ENCODE peak calls at places on chromosomes 13 and 19, in eight cellular contexts. Z is breast epithelium, C is uterus, R is body of pancreas, S is IMR-90, K is stomach, Y is Peyer's patch, D is HCT116. M is an unnamed sample.

GRCh38 chr19:918481-919156 is 1.5 kb downstream of the KISS1R start:
- DNase-seq in Z (no peak), C (no peak), R (no peak), S (no peak), K (no peak), Y (no peak), D (no peak), M (no peak)

GRCh38 chr13:59263531-59263930 is 900.2 kb downstream of the DIAPH3 start:
- DNase-seq in Z (no peak), C (no peak), R (no peak), S (no peak), K (no peak), Y (no peak), D (no peak), M (no peak)

GRCh38 chr13:70964124-70964523 is 855.9 kb upstream of the KLHL1 start:
- DNase-seq in Z (no peak), C (no peak), R (no peak), S (no peak), K (no peak), Y (no peak), D (no peak), M (no peak)

GRCh38 chr19:33413868-33414666 is 40.6 kb downstream of the CEBPG start:
- DNase-seq in Z (no peak), C (no peak), R (no peak), S (no peak), K (no peak), Y (no peak), D (no peak), M (no peak)

GRCh38 chr19:58553799-58554493 is 959 bp downstream of the CHMP2A start:
- DNase-seq in Z (no peak), C (no peak), R (no peak), S (no peak), K (no peak), Y (no peak), D (no peak), M (no peak)

GRCh38 chr19:5152013-5152763 is 183.3 kb downstream of the KDM4B start:
- DNase-seq in Z (no peak), C (no peak), R (peak; percentile 11), S (no peak), K (no peak), Y (no peak), D (no peak), M (no peak)

GRCh38 chr19:56091066-56091490 is 30.0 kb downstream of the ZNF787 start:
- DNase-seq in Z (peak; percentile 61), C (no peak), R (no peak), S (peak; percentile 61), K (no peak), Y (no peak), D (no peak), M (no peak)

GRCh38 chr19:34067861-34068271 is 104.4 kb upstream of the LSM14A start:
- DNase-seq in Z (no peak), C (no peak), R (no peak), S (peak; percentile 34), K (no peak), Y (no peak), D (peak; percentile 54), M (no peak)

GRCh38 chr19:10353793-10354391 is 14.5 kb upstream of the ICAM3 start:
- DNase-seq in Z (no peak), C (peak; percentile 32), R (peak; percentile 26), S (peak; percentile 17), K (no peak), Y (no peak), D (peak; percentile 32), M (no peak)

GRCh38 chr19:2645816-2646215 is 56.7 kb downstream of the GNG7 start:
- DNase-seq in Z (no peak), C (no peak), R (no peak), S (no peak), K (no peak), Y (no peak), D (no peak), M (no peak)

GRCh38 chr13:97332725-97333124 is 101.2 kb upstream of the RAP2A start:
- DNase-seq in Z (no peak), C (no peak), R (no peak), S (no peak), K (no peak), Y (no peak), D (no peak), M (no peak)

GRCh38 chr19:50427997-50428425 is 4.7 kb upstream of the MYBPC2 start:
- DNase-seq in Z (peak; percentile 88), C (peak; percentile 43), R (peak; percentile 69), S (peak; percentile 69), K (peak; percentile 92), Y (peak; percentile 92), D (no peak), M (peak; percentile 97)

GRCh38 chr13:97875218-97875617 is 78.3 kb upstream of the IPO5 start:
- DNase-seq in Z (no peak), C (no peak), R (no peak), S (no peak), K (no peak), Y (no peak), D (no peak), M (no peak)

GRCh38 chr19:15035795-15036311 is 13.4 kb upstream of the CASP14 start:
- DNase-seq in Z (no peak), C (no peak), R (no peak), S (no peak), K (no peak), Y (no peak), D (no peak), M (no peak)

GRCh38 chr13:44884076-44884729 is 105.1 kb downstream of the NUFIP1 start:
- DNase-seq in Z (no peak), C (no peak), R (no peak), S (peak; percentile 86), K (no peak), Y (no peak), D (no peak), M (no peak)

GRCh38 chr13:80527400-80527799 is 186.5 kb upstream of the SPRY2 start:
- DNase-seq in Z (no peak), C (no peak), R (no peak), S (no peak), K (no peak), Y (no peak), D (no peak), M (no peak)

GRCh38 chr13:50154697-50155096 is 139.5 kb downstream of the KCNRG start:
- DNase-seq in Z (no peak), C (no peak), R (no peak), S (no peak), K (no peak), Y (no peak), D (no peak), M (no peak)

DNA sequence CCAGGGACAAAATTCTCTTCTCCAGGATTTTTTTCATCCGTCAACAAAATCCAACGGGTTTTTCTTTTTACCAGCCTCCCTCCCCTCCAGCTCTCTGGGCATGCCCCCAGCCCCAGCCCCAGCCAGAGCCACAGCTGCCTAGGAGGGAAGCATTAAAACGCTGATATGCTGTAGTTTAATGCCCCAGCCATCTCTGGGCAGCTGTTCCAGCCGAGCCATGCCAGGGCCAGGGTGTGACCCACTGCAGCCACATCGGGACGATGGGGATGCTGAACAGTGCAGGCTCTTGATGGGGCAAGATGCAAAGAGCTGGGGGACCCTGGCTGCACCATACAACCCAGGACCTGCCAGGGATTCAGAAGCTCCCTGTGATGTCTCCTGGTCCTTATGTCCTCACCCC is 32.1 kb downstream of the TSHZ3 start:
- DNase-seq in Z (no peak), C (no peak), R (no peak), S (no peak), K (no peak), Y (no peak), D (no peak), M (no peak)
- H3K4me3 ChIP-seq in Z (no peak overlapping the region), C (no peak overlapping the region), R (no peak overlapping the region), S (no peak overlapping the region), K (no peak overlapping the region), Y (no peak overlapping the region), D (no peak overlapping the region), M (no peak overlapping the region)

GRCh38 chr13:57857945-57858344 is 226.4 kb downstream of the PCDH17 start:
- DNase-seq in Z (no peak), C (no peak), R (no peak), S (no peak), K (no peak), Y (no peak), D (no peak), M (no peak)
- TF ChIP-seq CTCF in Z (no peak), C (no peak), R (no peak), S (no peak), K (no peak), Y (no peak), D (no peak), M (no peak)

DNA sequence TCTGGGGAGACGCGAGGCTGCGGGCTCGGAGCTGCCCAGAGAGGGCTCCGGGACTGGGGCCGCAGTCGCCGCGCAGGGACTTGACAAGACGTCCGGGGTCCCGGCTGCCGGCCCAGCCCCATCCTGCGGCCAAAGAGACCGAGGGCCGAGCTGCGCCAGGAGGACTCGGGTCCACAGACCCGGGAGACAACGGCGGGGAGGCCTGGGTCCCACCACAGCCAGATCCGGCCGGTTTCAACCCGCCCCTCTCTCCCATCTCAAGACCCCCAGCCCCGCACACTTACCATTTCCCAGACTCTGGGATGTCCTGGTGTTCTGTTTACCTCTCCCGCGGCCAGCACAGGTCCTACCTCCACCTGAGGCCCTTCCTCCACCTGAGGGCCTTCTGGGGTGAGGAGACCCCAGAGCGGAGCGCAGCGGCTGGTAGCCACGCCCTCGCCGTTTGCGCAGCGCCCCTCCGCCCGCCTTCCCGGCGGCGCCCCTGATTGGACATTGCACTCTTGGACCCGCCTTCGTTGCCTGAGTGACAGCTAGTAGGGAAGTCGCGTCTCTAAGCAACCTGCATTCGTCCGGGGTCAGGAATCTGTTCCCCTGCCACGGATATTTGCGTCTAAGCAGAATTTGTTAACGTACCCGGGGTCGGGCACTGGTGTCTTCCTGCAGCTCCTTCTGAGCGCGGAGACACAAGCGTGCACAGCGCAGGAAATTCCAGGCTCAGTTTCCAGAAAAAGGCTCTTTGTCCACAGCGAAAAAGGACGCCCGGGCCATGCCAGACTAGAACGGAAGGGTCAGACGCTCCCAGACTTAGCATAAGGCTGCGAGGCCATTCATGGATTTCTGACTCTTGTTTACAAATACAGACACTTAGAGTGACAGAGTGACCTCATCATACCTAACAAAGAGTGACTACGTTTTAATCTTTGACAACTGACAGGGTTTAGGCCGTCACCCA is at the start of gene ZNF709:
- DNase-seq in Z (peak; percentile 82), C (peak; percentile 90), R (peak; percentile 91), S (peak; percentile 77), K (peak; percentile 92), Y (peak; percentile 97), D (no peak), M (peak; percentile 92)
- TF ChIP-seq POLR2A in Z (no peak), C (peak; percentile 42), R (peak; percentile 77), S (peak; percentile 19), K (no peak), Y (no peak), D (no peak), M (no peak)

DNA sequence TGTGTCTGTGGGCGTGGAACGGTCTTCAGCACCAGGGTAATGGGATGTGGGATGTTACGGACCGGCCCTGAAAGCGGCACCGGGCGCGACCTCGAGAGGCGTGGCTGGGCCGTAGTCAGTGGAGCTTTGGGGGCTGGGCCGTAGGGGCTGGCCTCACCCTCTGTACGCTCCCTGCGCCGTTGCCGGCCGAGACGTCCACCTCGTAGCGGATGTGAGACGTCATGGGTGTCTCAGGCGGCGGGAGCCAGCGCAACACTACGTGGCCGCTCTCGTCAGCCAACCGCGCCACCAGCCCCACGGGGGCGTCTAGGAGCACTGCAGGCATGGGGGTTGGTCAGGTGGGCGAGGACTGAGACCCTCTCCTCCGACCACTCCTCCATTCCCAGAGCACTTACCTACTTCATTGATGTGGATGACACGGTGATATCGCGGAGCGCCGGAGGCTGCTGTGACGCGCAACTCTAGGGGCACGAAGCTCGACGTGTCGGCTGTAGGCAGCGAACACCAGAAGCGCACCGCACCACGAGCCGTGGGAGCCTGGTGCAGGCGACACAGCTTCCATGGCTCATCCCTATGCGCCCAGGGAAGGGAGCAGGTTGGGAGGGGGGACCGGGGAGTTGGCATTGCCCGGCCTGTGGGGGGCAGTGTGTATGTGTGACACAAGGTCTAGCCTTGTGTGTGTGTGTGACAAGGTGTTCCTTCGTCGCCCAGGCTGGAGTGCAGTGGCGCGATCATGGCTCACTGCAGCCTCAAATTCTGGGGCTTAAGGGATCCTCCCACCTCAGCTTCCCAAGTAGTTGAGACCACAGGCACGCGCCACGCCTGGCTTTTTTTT is 2.4 kb downstream of the EPOR start:
- DNase-seq in Z (no peak), C (no peak), R (peak; percentile 49), S (peak; percentile 88), K (peak; percentile 68), Y (peak; percentile 89), D (peak; percentile 90), M (no peak)
- H3K4me3 ChIP-seq in Z (peak overlapping the region; percentile 71), C (peak overlapping the region; percentile 60), R (no peak overlapping the region), S (peak overlapping the region; percentile 51), K (peak overlapping the region; percentile 57), Y (peak overlapping the region; percentile 59), D (peak overlapping the region; percentile 71), M (no peak overlapping the region)